ENCODE peak calls at places on chromosomes 2 and 18, in seven cellular contexts. O is NCI-H1417 treated with DMSO at 0.1 percent for 48 hours; D is heart left ventricle; P is kidney epithelial cell; F is NCI-H1105 treated with DMSO at 0.1 percent for 48 hours; I is activated T-cell treated with anti-CD3 and anti-CD28 coated beads, Interleukin-2, amount 50 U/mL, for 48 hours; W is HT1080. H is an unnamed sample.

GRCh38 chr18:11412790-11413189 is 196.6 kb upstream of the SLC35G4 start:
- DNase-seq in O (no peak), D (no peak), P (no peak), F (no peak), I (no peak), W (no peak), H (no peak)

GRCh38 chr2:161825429-161825828 is 201.2 kb downstream of the SLC4A10 start:
- DNase-seq in O (no peak), D (no peak), P (no peak), F (no peak), I (no peak), W (peak), H (no peak)

GRCh38 chr18:3511980-3512379 is 62.0 kb downstream of the TGIF1 start:
- DNase-seq in O (no peak), D (no peak), P (peak), F (no peak), I (no peak), W (peak), H (no peak)

GRCh38 chr18:74672371-74672770 is 74.7 kb downstream of the ZNF407 start:
- DNase-seq in O (no peak), D (no peak), P (no peak), F (no peak), I (no peak), W (no peak), H (no peak)

GRCh38 chr2:218805627-218806026 is 23.7 kb downstream of the CYP27A1 start:
- DNase-seq in O (no peak), D (no peak), P (no peak), F (no peak), I (no peak), W (peak), H (no peak)

GRCh38 chr2:71607490-71607889 is 154.1 kb downstream of the DYSF start:
- DNase-seq in O (no peak), D (peak), P (no peak), F (no peak), I (no peak), W (no peak), H (no peak)

GRCh38 chr2:200302940-200303727 is 3.4 kb upstream of the SPATS2L start:
- DNase-seq in O (no peak), D (no peak), P (peak), F (no peak), I (peak), W (peak), H (no peak)

GRCh38 chr2:203396667-203397066 is 68.5 kb downstream of the ABI2 start:
- DNase-seq in O (no peak), D (no peak), P (no peak), F (no peak), I (no peak), W (no peak), H (no peak)

GRCh38 chr2:200790185-200790584 is 21.5 kb upstream of the BZW1 start:
- DNase-seq in O (no peak), D (no peak), P (no peak), F (no peak), I (no peak), W (no peak), H (no peak)

GRCh38 chr18:2169656-2170055 is 401.6 kb downstream of the METTL4 start:
- DNase-seq in O (no peak), D (no peak), P (no peak), F (no peak), I (no peak), W (no peak), H (no peak)

GRCh38 chr2:127153691-127154158 is 46.8 kb upstream of the BIN1 start:
- DNase-seq in O (no peak), D (no peak), P (peak), F (no peak), I (peak), W (peak), H (no peak)

GRCh38 chr2:48362515-48362914 is 167.4 kb upstream of the STON1 start:
- DNase-seq in O (no peak), D (no peak), P (no peak), F (no peak), I (no peak), W (no peak), H (no peak)

GRCh38 chr2:20148841-20149702 is 75.9 kb downstream of the SDC1 start:
- DNase-seq in O (no peak), D (no peak), P (no peak), F (no peak), I (no peak), W (peak), H (no peak)

GRCh38 chr18:31576670-31577069 is 15.0 kb upstream of the TTR start:
- DNase-seq in O (no peak), D (no peak), P (no peak), F (no peak), I (no peak), W (no peak), H (no peak)

GRCh38 chr2:74658516-74658915 is 4.5 kb downstream of the SEMA4F start:
- DNase-seq in O (no peak), D (no peak), P (no peak), F (no peak), I (no peak), W (peak), H (no peak)

GRCh38 chr2:128474962-128475361 is 156.3 kb upstream of the HS6ST1 start:
- DNase-seq in O (no peak), D (no peak), P (no peak), F (no peak), I (no peak), W (no peak), H (no peak)

GRCh38 chr18:48776641-48777025 is 174.1 kb downstream of the SMAD7 start:
- DNase-seq in O (no peak), D (no peak), P (no peak), F (no peak), I (no peak), W (no peak), H (no peak)

GRCh38 chr2:102069311-102069974 is 73.1 kb upstream of the IL1R1 start:
- DNase-seq in O (no peak), D (no peak), P (no peak), F (no peak), I (no peak), W (no peak), H (no peak)

GRCh38 chr2:21890041-21890440 is 766.3 kb downstream of the TDRD15 start:
- DNase-seq in O (no peak), D (no peak), P (no peak), F (no peak), I (no peak), W (no peak), H (no peak)

GRCh38 chr2:150169230-150169629 is 318.2 kb downstream of the RND3 start:
- DNase-seq in O (no peak), D (peak), P (no peak), F (no peak), I (no peak), W (peak), H (no peak)

GRCh38 chr18:70029163-70029562 is 81.5 kb upstream of the CD226 start:
- DNase-seq in O (no peak), D (no peak), P (no peak), F (no peak), I (no peak), W (no peak), H (no peak)

GRCh38 chr18:11005528-11005927 is 143.8 kb downstream of the PIEZO2 start:
- DNase-seq in O (no peak), D (no peak), P (peak), F (no peak), I (no peak), W (peak), H (no peak)

GRCh38 chr2:212548459-212548815 is 9.8 kb upstream of the ERBB4 start:
- DNase-seq in O (no peak), D (peak), P (no peak), F (no peak), I (no peak), W (peak), H (no peak)

GRCh38 chr18:3649559-3650426 is 199.8 kb downstream of the TGIF1 start:
- DNase-seq in O (no peak), D (peak), P (no peak), F (no peak), I (no peak), W (peak), H (no peak)

GRCh38 chr2:42010743-42011298 is 37.0 kb upstream of the PKDCC start:
- DNase-seq in O (no peak), D (no peak), P (peak), F (no peak), I (no peak), W (peak), H (no peak)

GRCh38 chr2:66577331-66578041 is 142.6 kb downstream of the MEIS1 start:
- DNase-seq in O (no peak), D (no peak), P (no peak), F (no peak), I (no peak), W (no peak), H (no peak)

GRCh38 chr2:152421521-152422367 is 86.8 kb downstream of the FMNL2 start:
- DNase-seq in O (no peak), D (peak), P (peak), F (no peak), I (no peak), W (peak), H (peak)

GRCh38 chr2:102143450-102143985 is 972 bp downstream of the IL1R1 start:
- DNase-seq in O (no peak), D (peak), P (no peak), F (no peak), I (no peak), W (no peak), H (no peak)